ENCODE peak calls at places on chromosomes 13 and 19, in eight cellular contexts. O is LoVo; X is cardiac fibroblast; N is adrenal gland; Q is neural progenitor cell; H is NCI-H1930; Y is tibial artery; D is activated CD4-positive, CD25-positive, alpha-beta regulatory T cell. L is an unnamed sample.
A peak's percentile ranks its signal among the peaks of the same experiment; 100 is the strongest.

GRCh38 chr19:1935484-1936208 is 5.3 kb upstream of the CSNK1G2 start:
- DNase-seq in O (no peak), X (peak; percentile 82), N (peak; percentile 96), Q (no peak), H (no peak), Y (no peak), D (no peak), L (peak; percentile 5)

GRCh38 chr19:16202320-16203255 is 4.9 kb downstream of the AP1M1 start:
- DNase-seq in O (no peak), X (no peak), N (no peak), Q (no peak), H (no peak), Y (no peak), D (no peak), L (no peak)

GRCh38 chr19:47284324-47284899 is 9.7 kb downstream of the INAFM1 start:
- DNase-seq in O (peak; percentile 42), X (peak; percentile 80), N (no peak), Q (peak; percentile 61), H (peak; percentile 54), Y (no peak), D (no peak), L (peak; percentile 55)

GRCh38 chr13:65724261-65724660 is 1505.9 kb downstream of the PCDH9 start:
- DNase-seq in O (no peak), X (peak; percentile 84), N (no peak), Q (no peak), H (no peak), Y (no peak), D (no peak), L (no peak)

GRCh38 chr13:44404261-44405139 is 30.9 kb downstream of the SERP2 start:
- DNase-seq in O (no peak), X (no peak), N (no peak), Q (peak; percentile 40), H (no peak), Y (no peak), D (no peak), L (peak; percentile 85)

GRCh38 chr13:108915095-108915633 is 285.8 kb downstream of the MYO16 start:
- DNase-seq in O (peak; percentile 32), X (peak; percentile 72), N (peak; percentile 46), Q (no peak), H (no peak), Y (no peak), D (no peak), L (no peak)

GRCh38 chr19:47713046-47714021 is at the start of gene EHD2:
- DNase-seq in O (peak; percentile 63), X (peak; percentile 89), N (peak; percentile 71), Q (peak; percentile 70), H (peak; percentile 88), Y (peak; percentile 61), D (no peak), L (no peak)

GRCh38 chr13:50936681-50937080 is 27.1 kb downstream of the RNASEH2B start:
- DNase-seq in O (no peak), X (peak; percentile 50), N (no peak), Q (no peak), H (no peak), Y (no peak), D (no peak), L (no peak)

GRCh38 chr13:26599403-26599802 is 41.9 kb downstream of the WASF3 start:
- DNase-seq in O (no peak), X (no peak), N (no peak), Q (no peak), H (no peak), Y (no peak), D (no peak), L (no peak)

GRCh38 chr13:44989941-44990340 is 603 bp downstream of the GPALPP1 start:
- DNase-seq in O (no peak), X (no peak), N (no peak), Q (no peak), H (no peak), Y (no peak), D (no peak), L (no peak)

GRCh38 chr13:25920277-25920676 is 131.5 kb downstream of the SHISA2 start:
- DNase-seq in O (no peak), X (no peak), N (no peak), Q (no peak), H (no peak), Y (no peak), D (no peak), L (no peak)

GRCh38 chr13:36006347-36006746 is 124.8 kb downstream of the DCLK1 start:
- DNase-seq in O (no peak), X (no peak), N (no peak), Q (no peak), H (no peak), Y (no peak), D (no peak), L (no peak)

GRCh38 chr19:49119411-49120324 is at the start of gene PPFIA3:
- DNase-seq in O (peak; percentile 31), X (peak; percentile 68), N (peak; percentile 74), Q (peak; percentile 93), H (no peak), Y (peak; percentile 57), D (no peak), L (peak; percentile 45)

GRCh38 chr19:17933414-17934129 is 757 bp downstream of the CCDC124 start:
- DNase-seq in O (peak; percentile 34), X (peak; percentile 36), N (no peak), Q (no peak), H (no peak), Y (no peak), D (no peak), L (no peak)

GRCh38 chr19:51259348-51260245 is 8.7 kb downstream of the SIGLECL1 start:
- DNase-seq in O (peak; percentile 9), X (peak; percentile 51), N (peak; percentile 20), Q (peak; percentile 53), H (peak; percentile 41), Y (peak; percentile 27), D (peak; percentile 25), L (peak; percentile 34)

GRCh38 chr13:58598241-58598640 is 966.7 kb downstream of the PCDH17 start:
- DNase-seq in O (no peak), X (no peak), N (no peak), Q (no peak), H (no peak), Y (no peak), D (no peak), L (no peak)

GRCh38 chr13:110138009-110138699 is 168.8 kb downstream of the COL4A1 start:
- DNase-seq in O (peak; percentile 77), X (peak; percentile 56), N (peak; percentile 90), Q (peak; percentile 56), H (peak; percentile 70), Y (peak; percentile 73), D (peak; percentile 26), L (peak; percentile 49)

GRCh38 chr13:22195726-22196125 is 524.9 kb downstream of the FGF9 start:
- DNase-seq in O (no peak), X (no peak), N (no peak), Q (no peak), H (no peak), Y (no peak), D (no peak), L (no peak)

GRCh38 chr19:55494172-55494761 is 6.0 kb downstream of the SSC5D start:
- DNase-seq in O (no peak), X (peak; percentile 94), N (peak; percentile 33), Q (no peak), H (no peak), Y (peak; percentile 50), D (no peak), L (no peak)

GRCh38 chr13:21066946-21067345 is 5.6 kb upstream of the LATS2 start:
- DNase-seq in O (no peak), X (no peak), N (no peak), Q (no peak), H (no peak), Y (no peak), D (no peak), L (no peak)

GRCh38 chr13:60583911-60584753 is 187.1 kb downstream of the TDRD3 start:
- DNase-seq in O (no peak), X (peak; percentile 72), N (peak; percentile 13), Q (peak; percentile 25), H (no peak), Y (peak; percentile 27), D (no peak), L (no peak)

GRCh38 chr19:40443131-40443929 is 805 bp downstream of the SERTAD3 start:
- DNase-seq in O (peak; percentile 99), X (peak; percentile 100), N (peak; percentile 100), Q (peak; percentile 100), H (peak; percentile 93), Y (peak; percentile 100), D (peak; percentile 98), L (peak; percentile 98)

GRCh38 chr19:39542198-39542597 is 2.2 kb upstream of the EID2 start:
- DNase-seq in O (no peak), X (peak; percentile 8), N (no peak), Q (peak; percentile 60), H (no peak), Y (no peak), D (no peak), L (no peak)

GRCh38 chr13:46097015-46097414 is 7.8 kb downstream of the CPB2 start:
- DNase-seq in O (no peak), X (no peak), N (no peak), Q (no peak), H (peak; percentile 29), Y (no peak), D (no peak), L (no peak)

GRCh38 chr13:77898097-77898496 is 20.5 kb downstream of the EDNRB start:
- DNase-seq in O (no peak), X (peak; percentile 72), N (no peak), Q (no peak), H (no peak), Y (no peak), D (no peak), L (no peak)

GRCh38 chr19:4016486-4016885 is 8.9 kb downstream of the PIAS4 start:
- DNase-seq in O (no peak), X (no peak), N (no peak), Q (no peak), H (no peak), Y (no peak), D (no peak), L (no peak)

GRCh38 chr19:12872941-12873890 is 8.0 kb downstream of the DNASE2 start:
- DNase-seq in O (no peak), X (peak; percentile 75), N (peak; percentile 96), Q (peak; percentile 21), H (no peak), Y (peak; percentile 36), D (no peak), L (no peak)

GRCh38 chr13:108816381-108816780 is 187.0 kb downstream of the MYO16 start:
- DNase-seq in O (no peak), X (peak; percentile 21), N (no peak), Q (no peak), H (no peak), Y (no peak), D (no peak), L (no peak)

GRCh38 chr19:32309711-32310390 is 35.6 kb upstream of the ZNF507 start:
- DNase-seq in O (no peak), X (no peak), N (no peak), Q (no peak), H (no peak), Y (no peak), D (no peak), L (no peak)

GRCh38 chr13:65555973-65556372 is 1674.2 kb downstream of the PCDH9 start:
- DNase-seq in O (no peak), X (no peak), N (no peak), Q (no peak), H (peak; percentile 71), Y (no peak), D (no peak), L (no peak)

GRCh38 chr19:16381756-16382401 is 57.3 kb downstream of the KLF2 start:
- DNase-seq in O (no peak), X (peak; percentile 94), N (peak; percentile 49), Q (no peak), H (no peak), Y (peak; percentile 98), D (no peak), L (no peak)

GRCh38 chr19:3536429-3537100 is 2.4 kb upstream of the TEKTIP1 start:
- DNase-seq in O (no peak), X (no peak), N (peak; percentile 92), Q (no peak), H (no peak), Y (peak; percentile 32), D (no peak), L (no peak)

GRCh38 chr13:79663420-79663819 is 182.5 kb downstream of the NDFIP2 start:
- DNase-seq in O (no peak), X (no peak), N (no peak), Q (no peak), H (no peak), Y (no peak), D (no peak), L (no peak)

GRCh38 chr19:13077233-13077632 is 25.4 kb downstream of the LYL1 start:
- DNase-seq in O (no peak), X (no peak), N (no peak), Q (no peak), H (no peak), Y (no peak), D (no peak), L (no peak)